ENCODE peak calls at places on chromosomes 12 and 14, in six cellular contexts. P is osteocyte, O is HFF-Myc, U is GM20000, C is hepatocyte, A is cardiac fibroblast. M is an unnamed sample.

GRCh38 chr12:58557156-58557555 is 363.1 kb downstream of the LRIG3 start:
- DNase-seq in C (peak; percentile 13), U (no peak), O (peak; percentile 16), P (no peak), A (peak; percentile 76), M (no peak)

GRCh38 chr12:128940974-128941373 is 87.7 kb downstream of the GLT1D1 start:
- DNase-seq in U (no peak), A (no peak), C (no peak), O (no peak), P (no peak), M (no peak)

GRCh38 chr12:132026796-132027500 is 77.2 kb downstream of the EP400 start:
- DNase-seq in C (no peak), P (no peak), U (no peak), O (no peak), A (no peak), M (no peak)

GRCh38 chr12:132343294-132343972 is 14.0 kb upstream of the GALNT9 start:
- DNase-seq in A (no peak), P (no peak), U (no peak), C (no peak), O (no peak), M (no peak)

GRCh38 chr12:11174022-11174421 is 3.0 kb downstream of the SMIM10L1 start:
- DNase-seq in P (no peak), U (no peak), C (no peak), O (no peak), A (no peak), M (no peak)

GRCh38 chr14:83816755-83817154 is 1713.2 kb upstream of the FLRT2 start:
- DNase-seq in A (peak; percentile 32), P (no peak), U (no peak), O (peak; percentile 39), C (peak; percentile 4), M (no peak)

GRCh38 chr12:28966049-28966778 is 182.9 kb upstream of the FAR2 start:
- DNase-seq in U (no peak), O (no peak), P (no peak), C (no peak), A (peak; percentile 92), M (no peak)

GRCh38 chr12:53120685-53121525 is 17.6 kb downstream of the SOAT2 start:
- DNase-seq in U (peak; percentile 19), O (no peak), A (no peak), P (peak; percentile 63), C (no peak), M (peak; percentile 13)

GRCh38 chr12:5710260-5710878 is 234.7 kb downstream of the ANO2 start:
- DNase-seq in A (no peak), U (no peak), O (no peak), C (peak; percentile 13), P (no peak), M (no peak)

GRCh38 chr14:67240168-67240932 is 885 bp upstream of the PALS1 start:
- DNase-seq in O (no peak), C (peak; percentile 52), P (no peak), A (peak; percentile 32), U (peak; percentile 16), M (peak; percentile 13)

GRCh38 chr14:67237591-67237990 is 3.6 kb upstream of the PALS1 start:
- DNase-seq in P (no peak), A (no peak), O (no peak), C (no peak), U (no peak), M (no peak)

GRCh38 chr14:67241416-67242362 is at the start of gene PALS1:
- DNase-seq in A (peak; percentile 78), O (no peak), C (peak; percentile 81), U (no peak), P (no peak), M (peak; percentile 40)

GRCh38 chr14:67239582-67239981 is 1.7 kb upstream of the PALS1 start:
- DNase-seq in P (no peak), A (no peak), U (no peak), C (no peak), O (no peak), M (no peak)

DNA sequence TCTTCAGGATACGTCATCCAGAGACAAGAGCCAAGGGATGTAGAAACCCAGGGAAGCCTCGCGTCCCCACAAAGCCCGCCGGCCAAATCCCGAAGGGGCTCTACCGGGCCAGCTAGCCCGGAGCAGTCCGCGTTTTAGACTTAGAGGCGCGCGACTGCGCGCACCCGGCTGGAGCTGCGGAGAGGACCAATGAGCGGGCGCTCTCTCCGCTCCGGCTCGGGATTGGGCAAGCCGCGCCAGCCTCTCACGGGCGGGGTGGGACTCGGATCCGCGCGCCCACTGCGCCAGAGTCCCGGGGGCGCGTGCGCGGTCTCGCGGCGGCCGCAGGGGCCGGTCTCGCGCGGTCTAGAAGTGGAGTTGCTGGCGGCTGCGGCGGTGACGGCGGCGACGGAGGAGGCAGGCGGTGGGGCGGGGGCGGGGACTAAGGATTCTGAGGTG is 238 bp upstream of the PALS1 start:
- DNase-seq in O (peak; percentile 78), C (peak; percentile 98), A (peak; percentile 98), U (peak; percentile 96), P (peak; percentile 99), M (peak; percentile 95)
- TF ChIP-seq CTCF in O (no peak), C (no peak), A (no peak), U (no peak), P (no peak), M (no peak)

DNA sequence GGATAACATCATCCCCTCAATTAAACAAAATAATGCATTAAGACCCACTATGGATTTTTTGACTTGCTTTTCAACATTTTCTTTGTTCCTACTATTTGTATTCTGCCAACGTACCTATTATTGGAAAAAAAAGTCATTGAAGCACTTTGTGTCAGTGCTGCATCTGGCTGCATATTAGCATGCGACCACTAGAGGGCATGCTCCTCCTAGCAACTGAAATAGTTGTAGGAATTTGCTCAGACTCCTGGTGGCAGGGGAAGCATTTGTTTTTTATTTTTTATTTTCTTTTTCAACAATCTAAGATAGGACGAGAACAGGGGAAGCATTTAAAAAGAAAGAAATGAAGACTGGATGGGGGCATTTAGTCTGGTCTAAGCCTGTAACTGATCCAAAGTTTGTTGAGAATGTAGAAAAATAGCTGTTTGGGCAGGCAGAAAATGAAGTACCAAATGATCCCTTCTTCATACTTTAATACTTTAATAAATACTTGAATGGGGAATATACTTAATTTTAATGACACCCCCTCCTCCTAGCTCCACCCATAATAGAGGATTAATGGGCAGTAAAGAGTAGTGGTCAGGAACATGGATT is 14.5 kb upstream of the CLEC4A start:
- DNase-seq in O (peak; percentile 66), C (peak; percentile 88), U (peak; percentile 69), A (peak; percentile 88), P (peak; percentile 89), M (peak; percentile 71)
- TF ChIP-seq CTCF in O (peak; percentile 98), C (peak; percentile 99), U (peak; percentile 94), A (peak; percentile 92), P (peak; percentile 97), M (peak; percentile 94)

GRCh38 chr12:25480145-25480544 is 72.9 kb downstream of the LMNTD1 start:
- DNase-seq in U (no peak), A (peak; percentile 13), P (no peak), O (no peak), C (no peak), M (no peak)
- TF ChIP-seq CTCF in U (no peak), A (no peak), P (no peak), O (no peak), C (no peak), M (no peak)

DNA sequence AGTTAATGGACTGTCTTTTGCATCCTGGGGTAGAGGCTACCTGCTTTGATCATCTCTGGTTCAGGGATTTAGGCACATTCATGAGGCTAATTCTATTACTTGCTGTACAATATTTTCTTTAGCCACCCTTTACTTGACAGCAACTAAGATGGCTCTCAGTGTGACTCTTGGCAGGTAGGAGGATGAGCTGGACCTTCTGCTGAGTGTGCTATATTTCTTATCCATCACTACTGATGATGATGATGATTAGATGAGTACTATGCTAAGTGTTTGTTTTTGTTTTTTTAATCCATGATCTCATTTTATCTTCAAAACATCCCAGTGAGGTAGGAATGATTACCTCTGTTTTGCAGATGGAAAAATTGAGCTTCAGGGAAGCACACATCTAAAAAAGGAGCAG is 152.8 kb upstream of the WSCD2 start:
- DNase-seq in O (no peak), C (no peak), P (no peak), U (no peak), A (no peak), M (no peak)
- TF ChIP-seq CTCF in O (no peak), C (no peak), P (no peak), U (no peak), A (no peak), M (no peak)

GRCh38 chr14:52683985-52684520 is 11.3 kb downstream of the ERO1A start:
- DNase-seq in P (no peak), U (no peak), A (peak; percentile 19), C (no peak), O (no peak), M (no peak)

GRCh38 chr14:52678591-52678990 is 16.8 kb downstream of the ERO1A start:
- DNase-seq in A (no peak), O (no peak), C (no peak), P (no peak), U (no peak), M (no peak)
- TF ChIP-seq CTCF in A (peak; percentile 48), O (peak; percentile 10), C (peak; percentile 11), P (peak; percentile 28), U (no peak), M (no peak)